ENCODE peak calls at places on chromosomes 4 and X, in nine cellular contexts. Y is spleen, S is mammary epithelial cell, M is left lung, X is tibial artery, B is IMR-90, I is heart right ventricle, J is fibroblast of mammary gland, T is lower lobe of right lung. C is an unnamed sample.

GRCh38 chr4:140839888-140840790 is 84.0 kb upstream of the TBC1D9 start:
- DNase-seq in M (no peak), J (no peak), S (no peak), T (no peak), B (peak), I (no peak), X (no peak), Y (no peak), C (peak)

GRCh38 chr4:22045051-22045450 is 96.5 kb upstream of the KCNIP4 start:
- DNase-seq in M (no peak), S (no peak), T (no peak), B (no peak), X (no peak), Y (no peak), I (no peak), J (no peak), C (no peak)

GRCh38 chr4:88623097-88623496 is 30.8 kb downstream of the HERC3 start:
- DNase-seq in S (peak), Y (no peak), T (no peak), X (no peak), B (peak), I (no peak), J (peak), M (no peak), C (peak)

GRCh38 chr4:5448286-5448685 is 260.1 kb downstream of the EVC2 start:
- DNase-seq in X (peak), I (no peak), B (no peak), T (no peak), Y (no peak), J (no peak), S (no peak), M (no peak), C (no peak)

GRCh38 chrX:2499507-2499906 is 1.3 kb downstream of the DHRSX start:
- DNase-seq in J (no peak), M (peak), T (no peak), S (no peak), I (no peak), B (no peak), Y (peak), X (peak), C (no peak)

GRCh38 chr4:182921608-182922007 is 4.4 kb upstream of the DCTD start:
- DNase-seq in X (no peak), J (no peak), I (no peak), Y (no peak), T (no peak), S (no peak), B (no peak), M (no peak), C (no peak)

GRCh38 chrX:39837688-39838087 is 260.1 kb downstream of the BCOR start:
- DNase-seq in T (no peak), S (no peak), B (no peak), M (no peak), J (no peak), I (no peak), X (no peak), Y (no peak), C (no peak)

GRCh38 chr4:11912886-11913285 is 484.2 kb upstream of the HS3ST1 start:
- DNase-seq in X (no peak), Y (no peak), B (no peak), M (no peak), I (no peak), T (no peak), S (peak), J (peak), C (no peak)

GRCh38 chr4:170420255-170420693 is 330.5 kb upstream of the AADAT start:
- DNase-seq in M (no peak), X (no peak), I (no peak), J (peak), T (no peak), S (no peak), B (peak), Y (no peak), C (peak)

GRCh38 chrX:71098302-71098701 is 2.7 kb downstream of the FOXO4 start:
- DNase-seq in T (peak), J (peak), X (peak), M (peak), Y (peak), I (peak), B (peak), S (no peak), C (peak)

GRCh38 chrX:13380230-13380629 is 60.4 kb upstream of the ATXN3L start:
- DNase-seq in Y (no peak), I (no peak), X (no peak), J (peak), B (peak), S (peak), M (no peak), T (no peak), C (peak)

GRCh38 chr4:88043586-88044340 is 36.3 kb downstream of the PKD2 start:
- DNase-seq in Y (no peak), J (no peak), I (no peak), X (no peak), S (no peak), B (no peak), T (no peak), M (no peak), C (no peak)

GRCh38 chrX:119880076-119880475 is 8.4 kb downstream of the NDUFA1 start:
- DNase-seq in X (no peak), B (no peak), I (no peak), S (no peak), T (no peak), Y (no peak), J (no peak), M (no peak), C (no peak)

GRCh38 chrX:40300286-40300890 is 202.6 kb upstream of the BCOR start:
- DNase-seq in I (no peak), M (no peak), B (no peak), S (no peak), X (no peak), Y (no peak), J (no peak), T (no peak), C (no peak)

GRCh38 chr4:66482186-66482585 is 811.9 kb upstream of the EPHA5 start:
- DNase-seq in Y (no peak), S (no peak), M (no peak), I (no peak), J (no peak), T (no peak), X (no peak), B (no peak), C (no peak)

GRCh38 chrX:1026263-1027015 is 186.0 kb downstream of the CRLF2 start:
- DNase-seq in Y (no peak), X (no peak), M (no peak), B (no peak), T (no peak), S (no peak), J (no peak), I (no peak), C (no peak)

GRCh38 chr4:25160714-25161598 is 707 bp upstream of the SEPSECS start:
- DNase-seq in Y (no peak), I (peak), J (no peak), M (no peak), B (no peak), X (no peak), S (peak), T (no peak), C (peak)

GRCh38 chr4:17523626-17524025 is 8.7 kb downstream of the CLRN2 start:
- DNase-seq in T (no peak), Y (no peak), I (no peak), M (no peak), B (no peak), J (no peak), X (no peak), S (no peak), C (no peak)

GRCh38 chr4:189202182-189202868 is 738.3 kb upstream of the FRG1 start:
- DNase-seq in S (peak), I (peak), B (peak), M (no peak), T (peak), Y (peak), X (peak), J (peak), C (peak)

GRCh38 chrX:11944486-11944885 is 186.4 kb downstream of the MSL3 start:
- DNase-seq in J (peak), B (peak), M (no peak), T (no peak), Y (no peak), I (no peak), X (no peak), S (peak), C (peak)

GRCh38 chrX:57595381-57595811 is 3.6 kb downstream of the ZXDB start:
- DNase-seq in M (no peak), I (peak), X (no peak), T (no peak), S (peak), J (peak), Y (no peak), B (peak), C (peak)

GRCh38 chrX:274904-275475 is 6.2 kb upstream of the PLCXD1 start:
- DNase-seq in B (no peak), S (no peak), J (no peak), X (no peak), T (peak), M (peak), I (peak), Y (peak), C (peak)

GRCh38 chrX:41441934-41442823 is 5.0 kb upstream of the NYX start:
- DNase-seq in B (peak), S (peak), J (peak), Y (peak), M (peak), I (peak), X (peak), T (peak), C (peak)

GRCh38 chrX:77901506-77901905 is 2.2 kb downstream of the COX7B start:
- DNase-seq in B (no peak), T (no peak), J (no peak), M (no peak), I (no peak), X (no peak), S (no peak), Y (no peak), C (no peak)

GRCh38 chr4:76690906-76691275 is 207.1 kb downstream of the SOWAHB start:
- DNase-seq in T (no peak), X (no peak), I (no peak), B (peak), M (no peak), Y (no peak), J (no peak), S (no peak), C (peak)

GRCh38 chr4:163264934-163265333 is 67.5 kb downstream of the NPY1R start:
- DNase-seq in T (no peak), S (no peak), B (no peak), J (no peak), X (no peak), I (no peak), M (no peak), Y (no peak), C (no peak)

GRCh38 chr4:88765729-88766128 is 68.1 kb upstream of the NAP1L5 start:
- DNase-seq in M (no peak), J (peak), X (peak), S (peak), T (no peak), I (peak), B (peak), Y (no peak), C (peak)

GRCh38 chr4:40909363-40909876 is 159.7 kb downstream of the NSUN7 start:
- DNase-seq in S (peak), Y (no peak), I (no peak), J (peak), B (peak), M (no peak), T (no peak), X (peak), C (peak)

GRCh38 chr4:185227131-185227551 is 17.7 kb downstream of the SNX25 start:
- DNase-seq in I (no peak), M (no peak), J (no peak), S (no peak), T (no peak), Y (no peak), X (no peak), B (peak), C (no peak)
- TF ChIP-seq CTCF in I (no peak), M (no peak), J (peak), S (no peak), T (no peak), Y (no peak), X (no peak), B (no peak), C (peak)

DNA sequence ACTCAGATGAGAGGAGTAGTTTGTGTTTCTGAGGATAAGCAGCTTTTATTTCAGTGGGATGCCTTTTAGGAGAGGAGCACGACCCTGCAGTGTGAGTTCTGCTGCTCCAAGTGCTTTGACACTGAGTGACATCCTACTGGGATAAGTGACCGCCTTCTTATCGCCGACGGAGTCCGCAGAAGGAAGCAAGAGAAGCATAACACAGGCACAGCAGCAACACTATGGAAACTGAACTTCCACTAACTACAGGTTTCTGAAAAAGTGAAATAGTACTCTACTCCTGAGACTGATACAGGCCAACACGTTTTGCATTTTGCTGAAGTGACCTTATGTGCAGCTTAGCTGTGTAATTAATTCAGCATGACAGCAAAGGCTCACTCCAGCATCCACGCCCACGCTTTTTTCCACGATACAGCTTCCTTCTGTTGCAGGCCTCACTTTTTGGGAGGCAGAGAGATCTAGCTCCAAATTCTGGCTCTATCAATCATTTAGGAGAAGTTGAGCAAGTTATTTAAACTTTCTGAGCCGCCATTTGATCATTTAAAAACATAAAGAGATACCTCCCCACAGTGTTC is 160.4 kb downstream of the AFAP1 start:
- DNase-seq in X (peak), S (no peak), T (no peak), M (no peak), I (peak), J (peak), Y (peak), B (peak), C (no peak)
- H3K4me3 ChIP-seq in X (peak), S (no peak), T (peak), M (no peak), I (no peak), J (no peak), Y (no peak), B (peak), C (no peak)

DNA sequence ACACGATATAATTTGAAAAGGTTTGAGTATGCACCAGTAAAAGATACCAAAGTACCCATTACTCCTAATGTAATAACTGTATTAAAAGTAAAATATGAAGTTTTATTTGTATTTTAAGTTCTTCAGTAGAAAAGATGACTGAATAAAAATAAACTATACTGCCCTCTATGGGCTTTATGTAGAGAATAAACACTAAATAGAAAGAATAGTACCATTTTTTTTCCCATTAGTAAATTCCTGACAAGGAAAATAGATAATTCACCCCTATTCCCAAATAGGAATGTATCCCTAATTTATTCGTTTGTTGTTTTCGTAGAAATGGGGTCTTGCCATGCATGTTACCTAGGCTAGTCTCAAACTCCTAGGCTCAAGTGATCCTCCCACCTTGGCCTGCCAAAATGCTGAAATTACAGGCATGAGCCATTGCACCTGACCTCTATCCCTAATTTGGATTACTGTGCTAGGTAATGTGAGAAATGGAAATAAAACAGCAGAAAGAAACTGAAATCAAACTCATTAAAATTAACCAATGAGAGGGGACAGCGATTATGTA is 73.6 kb upstream of the COX18 start:
- DNase-seq in B (no peak), M (no peak), X (no peak), Y (no peak), T (no peak), J (no peak), S (no peak), I (no peak), C (no peak)
- TF ChIP-seq CTCF in B (peak), M (no peak), X (no peak), Y (no peak), T (no peak), J (no peak), S (peak), I (peak), C (no peak)

GRCh38 chrX:123184199-123184857 is at the start of gene GRIA3:
- DNase-seq in B (no peak), Y (no peak), S (no peak), M (no peak), J (peak), I (no peak), X (peak), T (no peak), C (peak)
- H3K4me3 ChIP-seq in B (no peak), Y (no peak), S (peak), M (no peak), J (peak), I (peak), X (peak), T (peak), C (peak)

GRCh38 chr4:64715741-64716140 is 306.5 kb upstream of the TECRL start:
- DNase-seq in M (no peak), T (no peak), J (no peak), X (no peak), S (no peak), Y (no peak), B (no peak), I (no peak), C (no peak)

GRCh38 chr4:64718091-64718490 is 308.8 kb upstream of the TECRL start:
- DNase-seq in X (no peak), I (no peak), T (no peak), J (peak), Y (no peak), B (no peak), M (no peak), S (peak), C (no peak)

GRCh38 chr4:64713256-64713840 is 304.1 kb upstream of the TECRL start:
- DNase-seq in M (no peak), B (peak), J (peak), Y (no peak), X (no peak), S (peak), I (no peak), T (no peak), C (peak)
- TF ChIP-seq CTCF in M (peak), B (peak), J (peak), Y (peak), X (peak), S (peak), I (peak), T (peak), C (peak)

DNA sequence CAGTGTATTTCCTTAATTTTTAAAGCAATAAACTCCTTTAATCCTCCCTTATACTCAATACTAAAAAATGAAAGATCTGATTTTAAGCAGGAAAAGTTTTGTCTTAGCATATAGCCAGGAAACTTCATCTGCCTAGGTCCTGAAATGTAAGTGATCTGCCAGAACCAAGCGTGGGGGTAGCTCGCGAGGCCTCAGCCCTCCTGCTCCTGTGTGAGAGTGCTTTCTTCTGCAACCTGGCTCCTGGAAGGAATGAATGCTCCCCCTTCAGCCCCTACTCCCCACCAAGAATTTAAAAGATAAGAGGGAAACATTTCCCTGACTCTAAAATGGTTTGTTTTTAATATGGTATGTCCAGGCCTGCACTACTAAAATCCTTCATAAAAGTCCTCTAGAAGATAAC is 160.0 kb downstream of the CBR4 start:
- DNase-seq in T (no peak), J (no peak), I (no peak), X (no peak), S (no peak), Y (no peak), M (no peak), B (no peak), C (no peak)
- H3K4me3 ChIP-seq in T (no peak), J (no peak), I (no peak), X (no peak), S (no peak), Y (no peak), M (no peak), B (no peak), C (no peak)

GRCh38 chr4:154549894-154550790 is at the start of gene PLRG1:
- DNase-seq in X (peak), B (peak), S (peak), T (peak), M (peak), J (peak), I (peak), Y (peak), C (peak)
- TF ChIP-seq CTCF in X (peak), B (no peak), S (no peak), T (no peak), M (peak), J (no peak), I (no peak), Y (peak), C (no peak)

GRCh38 chr4:186021461-186022167 is 47.3 kb upstream of the TLR3 start:
- DNase-seq in X (no peak), J (peak), M (no peak), B (peak), I (peak), T (no peak), Y (no peak), S (peak), C (peak)
- H3K4me3 ChIP-seq in X (peak), J (no peak), M (no peak), B (no peak), I (peak), T (peak), Y (no peak), S (no peak), C (no peak)